ENCODE peak calls at places on chromosome 3, in seven cellular contexts. One of them, this sample, is unnamed. For H3K9me3 and H3K27me3, the result is how much of the 10 kb centered on the place peaks cover.

GRCh38 chr3:129399895-129400357 is 28.5 kb downstream of the EFCAB12 start:
- DNase-seq in heart right ventricle: no peak
- DNase-seq in tibial artery: no peak
- DNase-seq in heart left ventricle: no peak
- DNase-seq in tibial nerve: no peak
- DNase-seq in CD8-positive, alpha-beta T cell: no peak
- DNase-seq in psoas muscle: no peak
- DNase-seq in this sample: no peak

GRCh38 chr3:46208167-46208704 is at the start of gene CCR1:
- DNase-seq in CD8-positive, alpha-beta T cell: no peak
- DNase-seq in psoas muscle: peak
- DNase-seq in heart left ventricle: peak
- DNase-seq in tibial artery: peak
- DNase-seq in heart right ventricle: peak
- DNase-seq in tibial nerve: peak
- DNase-seq in this sample: peak

GRCh38 chr3:158739078-158739477 is 6.8 kb upstream of the RARRES1 start:
- DNase-seq in heart left ventricle: no peak
- DNase-seq in tibial artery: no peak
- DNase-seq in psoas muscle: no peak
- DNase-seq in CD8-positive, alpha-beta T cell: no peak
- DNase-seq in tibial nerve: no peak
- DNase-seq in heart right ventricle: no peak
- DNase-seq in this sample: no peak

GRCh38 chr3:73096169-73096568 is 34.7 kb downstream of the EBLN2 start:
- DNase-seq in tibial nerve: no peak
- DNase-seq in heart right ventricle: no peak
- DNase-seq in heart left ventricle: no peak
- DNase-seq in CD8-positive, alpha-beta T cell: no peak
- DNase-seq in psoas muscle: no peak
- DNase-seq in tibial artery: no peak
- DNase-seq in this sample: no peak

GRCh38 chr3:113948015-113948917 is 453 bp downstream of the ZDHHC23 start:
- DNase-seq in heart right ventricle: peak
- DNase-seq in tibial nerve: no peak
- DNase-seq in psoas muscle: no peak
- DNase-seq in heart left ventricle: no peak
- DNase-seq in CD8-positive, alpha-beta T cell: peak
- DNase-seq in tibial artery: no peak
- DNase-seq in this sample: peak

GRCh38 chr3:26623409-26624208 is 1.0 kb downstream of the LRRC3B start:
- DNase-seq in tibial artery: no peak
- DNase-seq in CD8-positive, alpha-beta T cell: no peak
- DNase-seq in psoas muscle: peak
- DNase-seq in tibial nerve: no peak
- DNase-seq in heart left ventricle: no peak
- DNase-seq in heart right ventricle: no peak
- DNase-seq in this sample: no peak

GRCh38 chr3:157159762-157160651 is at the start of gene CCNL1:
- DNase-seq in heart left ventricle: peak
- DNase-seq in tibial nerve: peak
- DNase-seq in CD8-positive, alpha-beta T cell: peak
- DNase-seq in heart right ventricle: peak
- DNase-seq in psoas muscle: peak
- DNase-seq in tibial artery: peak
- DNase-seq in this sample: peak

GRCh38 chr3:125519678-125520562 is at the start of gene SNX4:
- DNase-seq in psoas muscle: peak
- DNase-seq in heart right ventricle: peak
- DNase-seq in heart left ventricle: peak
- DNase-seq in tibial artery: peak
- DNase-seq in CD8-positive, alpha-beta T cell: peak
- DNase-seq in tibial nerve: peak
- DNase-seq in this sample: peak

GRCh38 chr3:136802481-136802996 is 16.4 kb upstream of the SLC35G2 start:
- DNase-seq in CD8-positive, alpha-beta T cell: no peak
- DNase-seq in tibial artery: no peak
- DNase-seq in heart left ventricle: no peak
- DNase-seq in tibial nerve: no peak
- DNase-seq in heart right ventricle: peak
- DNase-seq in psoas muscle: no peak
- DNase-seq in this sample: no peak

GRCh38 chr3:108757404-108757982 is at the start of gene RETNLB:
- DNase-seq in tibial nerve: no peak
- DNase-seq in CD8-positive, alpha-beta T cell: no peak
- DNase-seq in heart left ventricle: no peak
- DNase-seq in psoas muscle: no peak
- DNase-seq in tibial artery: no peak
- DNase-seq in heart right ventricle: no peak
- DNase-seq in this sample: no peak

GRCh38 chr3:25696019-25696418 is 31.3 kb upstream of the TOP2B start:
- DNase-seq in heart left ventricle: no peak
- DNase-seq in psoas muscle: no peak
- DNase-seq in CD8-positive, alpha-beta T cell: no peak
- DNase-seq in tibial artery: no peak
- DNase-seq in heart right ventricle: no peak
- DNase-seq in tibial nerve: no peak
- DNase-seq in this sample: no peak

GRCh38 chr3:132079150-132079549 is 44.3 kb upstream of the CPNE4 start:
- DNase-seq in heart right ventricle: no peak
- DNase-seq in tibial nerve: no peak
- DNase-seq in psoas muscle: no peak
- DNase-seq in heart left ventricle: no peak
- DNase-seq in tibial artery: no peak
- DNase-seq in CD8-positive, alpha-beta T cell: no peak
- DNase-seq in this sample: no peak

GRCh38 chr3:126432361-126432760 is 37.7 kb downstream of the CFAP100 start:
- DNase-seq in heart right ventricle: no peak
- DNase-seq in CD8-positive, alpha-beta T cell: no peak
- DNase-seq in tibial artery: no peak
- DNase-seq in psoas muscle: no peak
- DNase-seq in tibial nerve: no peak
- DNase-seq in heart left ventricle: no peak
- DNase-seq in this sample: no peak

GRCh38 chr3:20256144-20256543 is 70.1 kb upstream of the SGO1 start:
- DNase-seq in psoas muscle: no peak
- DNase-seq in tibial artery: no peak
- DNase-seq in tibial nerve: no peak
- DNase-seq in CD8-positive, alpha-beta T cell: no peak
- DNase-seq in heart left ventricle: no peak
- DNase-seq in heart right ventricle: no peak
- DNase-seq in this sample: no peak

GRCh38 chr3:94150113-94150512 is 87.3 kb downstream of the NSUN3 start:
- DNase-seq in CD8-positive, alpha-beta T cell: no peak
- DNase-seq in heart right ventricle: no peak
- DNase-seq in tibial artery: no peak
- DNase-seq in heart left ventricle: no peak
- DNase-seq in psoas muscle: no peak
- DNase-seq in tibial nerve: no peak
- DNase-seq in this sample: no peak

GRCh38 chr3:94147039-94147438 is 84.2 kb downstream of the NSUN3 start:
- DNase-seq in heart right ventricle: no peak
- DNase-seq in psoas muscle: no peak
- DNase-seq in heart left ventricle: no peak
- DNase-seq in tibial nerve: no peak
- DNase-seq in tibial artery: no peak
- DNase-seq in CD8-positive, alpha-beta T cell: no peak
- DNase-seq in this sample: no peak

DNA sequence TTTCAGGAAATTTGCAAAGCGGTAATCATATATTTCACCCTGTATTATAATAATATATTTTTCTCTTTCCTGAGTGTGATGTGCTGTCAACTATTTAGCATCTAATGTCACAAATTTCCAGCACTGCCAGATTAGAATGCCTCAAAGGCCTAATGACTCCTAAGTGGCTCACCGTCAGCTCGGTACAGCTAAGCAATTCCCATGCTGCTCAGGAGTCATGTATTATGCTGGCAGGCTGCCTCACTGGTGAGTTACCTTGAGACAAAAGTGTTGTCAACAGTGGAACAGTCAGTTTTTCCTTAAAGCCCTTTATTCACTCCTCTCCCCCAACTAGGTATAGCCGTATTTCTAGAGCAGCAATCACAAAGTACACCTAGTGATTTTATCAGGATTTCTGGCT is 83.6 kb downstream of the NSUN3 start:
- DNase-seq in heart left ventricle: no peak
- DNase-seq in tibial artery: no peak
- DNase-seq in CD8-positive, alpha-beta T cell: no peak
- DNase-seq in psoas muscle: no peak
- DNase-seq in tibial nerve: no peak
- DNase-seq in heart right ventricle: no peak
- DNase-seq in this sample: no peak
- H3K4me3 ChIP-seq in heart left ventricle: no peak
- H3K4me3 ChIP-seq in tibial artery: no peak
- H3K4me3 ChIP-seq in CD8-positive, alpha-beta T cell: no peak
- H3K4me3 ChIP-seq in psoas muscle: no peak
- H3K4me3 ChIP-seq in tibial nerve: no peak
- H3K4me3 ChIP-seq in heart right ventricle: no peak
- H3K4me3 ChIP-seq in this sample: no peak

GRCh38 chr3:30626443-30627181 is 20.2 kb downstream of the TGFBR2 start:
- DNase-seq in psoas muscle: no peak
- DNase-seq in tibial artery: no peak
- DNase-seq in tibial nerve: no peak
- DNase-seq in heart left ventricle: no peak
- DNase-seq in CD8-positive, alpha-beta T cell: no peak
- DNase-seq in heart right ventricle: no peak
- DNase-seq in this sample: no peak

GRCh38 chr3:30622047-30622545 is 15.7 kb downstream of the TGFBR2 start:
- DNase-seq in psoas muscle: no peak
- DNase-seq in tibial artery: no peak
- DNase-seq in tibial nerve: no peak
- DNase-seq in heart right ventricle: no peak
- DNase-seq in heart left ventricle: no peak
- DNase-seq in CD8-positive, alpha-beta T cell: no peak
- DNase-seq in this sample: no peak

GRCh38 chr3:30620402-30621360 is 14.3 kb downstream of the TGFBR2 start:
- DNase-seq in tibial nerve: no peak
- DNase-seq in heart right ventricle: no peak
- DNase-seq in psoas muscle: no peak
- DNase-seq in heart left ventricle: no peak
- DNase-seq in tibial artery: no peak
- DNase-seq in CD8-positive, alpha-beta T cell: no peak
- DNase-seq in this sample: no peak

GRCh38 chr3:30625541-30626438 is 19.4 kb downstream of the TGFBR2 start:
- DNase-seq in CD8-positive, alpha-beta T cell: no peak
- DNase-seq in tibial artery: no peak
- DNase-seq in psoas muscle: no peak
- DNase-seq in tibial nerve: no peak
- DNase-seq in heart right ventricle: no peak
- DNase-seq in heart left ventricle: no peak
- DNase-seq in this sample: no peak

DNA sequence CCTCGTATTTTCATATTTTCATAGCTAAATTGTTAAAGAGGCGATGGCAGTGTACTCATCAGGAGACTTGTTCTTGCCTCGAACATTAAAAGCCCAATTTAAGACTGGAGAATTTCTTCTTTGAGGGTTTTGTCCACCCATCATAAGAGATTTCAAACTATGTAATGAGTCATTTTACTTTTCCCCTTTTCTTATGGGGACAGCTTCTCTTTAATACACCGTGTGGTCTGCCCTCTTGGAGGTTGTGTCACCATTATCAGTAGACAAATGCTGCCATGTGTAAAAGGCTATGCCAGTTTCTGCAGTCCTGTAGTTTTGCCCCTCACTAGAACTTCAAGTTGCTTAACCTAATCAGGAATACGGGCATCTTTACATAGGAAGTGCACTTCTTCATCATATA is 17.0 kb downstream of the TGFBR2 start:
- DNase-seq in heart left ventricle: no peak
- DNase-seq in heart right ventricle: no peak
- DNase-seq in psoas muscle: no peak
- DNase-seq in CD8-positive, alpha-beta T cell: no peak
- DNase-seq in tibial nerve: no peak
- DNase-seq in tibial artery: no peak
- DNase-seq in this sample: no peak
- H3K9me3 ChIP-seq in heart left ventricle: under half
- H3K9me3 ChIP-seq in heart right ventricle: under half
- H3K9me3 ChIP-seq in psoas muscle: under half
- H3K9me3 ChIP-seq in CD8-positive, alpha-beta T cell: under half
- H3K9me3 ChIP-seq in tibial nerve: under half
- H3K9me3 ChIP-seq in tibial artery: under half
- H3K9me3 ChIP-seq in this sample: under half

GRCh38 chr3:194423317-194423716 is 24.3 kb upstream of the GP5 start:
- DNase-seq in heart right ventricle: peak
- DNase-seq in psoas muscle: no peak
- DNase-seq in CD8-positive, alpha-beta T cell: no peak
- DNase-seq in tibial nerve: no peak
- DNase-seq in tibial artery: no peak
- DNase-seq in heart left ventricle: no peak
- DNase-seq in this sample: no peak

GRCh38 chr3:194424373-194424772 is 25.3 kb upstream of the GP5 start:
- DNase-seq in heart left ventricle: no peak
- DNase-seq in CD8-positive, alpha-beta T cell: no peak
- DNase-seq in psoas muscle: no peak
- DNase-seq in heart right ventricle: no peak
- DNase-seq in tibial artery: no peak
- DNase-seq in tibial nerve: no peak
- DNase-seq in this sample: no peak

GRCh38 chr3:194422188-194422587 is 23.1 kb upstream of the GP5 start:
- DNase-seq in heart right ventricle: no peak
- DNase-seq in tibial artery: no peak
- DNase-seq in tibial nerve: no peak
- DNase-seq in heart left ventricle: no peak
- DNase-seq in CD8-positive, alpha-beta T cell: no peak
- DNase-seq in psoas muscle: no peak
- DNase-seq in this sample: no peak

GRCh38 chr3:194418671-194419070 is 19.6 kb upstream of the GP5 start:
- DNase-seq in heart right ventricle: no peak
- DNase-seq in heart left ventricle: no peak
- DNase-seq in tibial artery: no peak
- DNase-seq in psoas muscle: no peak
- DNase-seq in CD8-positive, alpha-beta T cell: no peak
- DNase-seq in tibial nerve: no peak
- DNase-seq in this sample: no peak
- H3K27me3 ChIP-seq in heart right ventricle: under half
- H3K27me3 ChIP-seq in heart left ventricle: under half
- H3K27me3 ChIP-seq in tibial artery: under half
- H3K27me3 ChIP-seq in psoas muscle: under half
- H3K27me3 ChIP-seq in CD8-positive, alpha-beta T cell: under half
- H3K27me3 ChIP-seq in tibial nerve: under half
- H3K27me3 ChIP-seq in this sample: under half

DNA sequence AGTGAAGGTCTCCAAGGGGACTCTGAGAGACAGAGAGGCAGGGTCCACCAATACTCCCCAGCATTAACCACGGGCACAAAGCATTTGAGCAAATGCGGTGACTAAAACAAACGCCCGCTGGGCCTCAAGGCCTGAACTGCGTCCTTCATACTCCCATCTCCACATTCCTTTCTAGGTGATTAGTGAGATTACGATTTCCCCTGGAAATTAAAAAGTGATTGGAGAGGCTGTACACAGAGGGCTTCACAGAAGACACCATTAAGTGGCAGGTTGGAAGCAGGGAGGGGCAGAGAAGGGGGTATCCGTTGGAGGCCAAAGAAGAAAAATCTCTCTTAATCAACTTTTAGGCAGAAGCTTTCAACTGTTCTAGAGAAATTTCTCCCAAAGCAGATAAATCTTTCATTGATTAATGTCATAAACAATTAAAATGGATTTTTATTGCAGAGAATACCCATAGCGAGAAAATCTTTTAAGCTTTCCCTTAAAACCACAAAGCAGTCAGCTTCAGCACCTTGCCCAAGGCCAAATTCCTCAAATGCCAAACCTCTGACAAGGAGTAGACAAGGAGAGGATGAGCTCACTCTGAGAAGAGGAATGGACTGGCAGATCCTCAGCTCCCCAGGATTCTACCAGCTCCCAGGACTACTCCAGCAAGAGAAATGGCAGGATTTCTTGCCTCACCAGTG is 38.2 kb downstream of the MB21D2 start:
- DNase-seq in psoas muscle: no peak
- DNase-seq in heart right ventricle: no peak
- DNase-seq in tibial nerve: no peak
- DNase-seq in tibial artery: no peak
- DNase-seq in CD8-positive, alpha-beta T cell: no peak
- DNase-seq in heart left ventricle: no peak
- DNase-seq in this sample: no peak
- H3K4me3 ChIP-seq in psoas muscle: no peak
- H3K4me3 ChIP-seq in heart right ventricle: no peak
- H3K4me3 ChIP-seq in tibial nerve: no peak
- H3K4me3 ChIP-seq in tibial artery: no peak
- H3K4me3 ChIP-seq in CD8-positive, alpha-beta T cell: no peak
- H3K4me3 ChIP-seq in heart left ventricle: no peak
- H3K4me3 ChIP-seq in this sample: no peak